ENCODE peak calls at places on chromosomes 5 and 9, in four cellular contexts. One of them, this sample, is unnamed. For H3K4me1, the result is how much of the 10 kb centered on the place peaks cover.

GRCh38 chr5:59856324-59856723 is 37.2 kb downstream of the PDE4D start:
- DNase-seq in IMR-90: no peak
- DNase-seq in fibroblast of lung: no peak
- DNase-seq in PC-3: no peak
- DNase-seq in this sample: no peak

GRCh38 chr9:114446036-114446435 is 58.3 kb upstream of the AKNA start:
- DNase-seq in IMR-90: peak
- DNase-seq in fibroblast of lung: peak
- DNase-seq in PC-3: peak
- DNase-seq in this sample: peak

GRCh38 chr9:121912812-121913627 is 180.1 kb downstream of the TTLL11 start:
- DNase-seq in IMR-90: peak
- DNase-seq in fibroblast of lung: no peak
- DNase-seq in PC-3: no peak
- DNase-seq in this sample: peak

GRCh38 chr5:88889165-88890069 is 6.4 kb upstream of the MEF2C start:
- DNase-seq in IMR-90: peak
- DNase-seq in fibroblast of lung: peak
- DNase-seq in PC-3: peak
- DNase-seq in this sample: peak

GRCh38 chr9:133935328-133936040 is 56.6 kb downstream of the VAV2 start:
- DNase-seq in IMR-90: peak
- DNase-seq in fibroblast of lung: peak
- DNase-seq in PC-3: no peak
- DNase-seq in this sample: peak

GRCh38 chr5:174409971-174410370 is 314.4 kb upstream of the MSX2 start:
- DNase-seq in IMR-90: no peak
- DNase-seq in fibroblast of lung: no peak
- DNase-seq in PC-3: no peak
- DNase-seq in this sample: no peak

GRCh38 chr5:19987594-19988345 is at the start of gene CDH18:
- DNase-seq in IMR-90: peak
- DNase-seq in fibroblast of lung: peak
- DNase-seq in PC-3: peak
- DNase-seq in this sample: peak

GRCh38 chr5:160620401-160620800 is 198.7 kb downstream of the PTTG1 start:
- DNase-seq in IMR-90: no peak
- DNase-seq in fibroblast of lung: no peak
- DNase-seq in PC-3: no peak
- DNase-seq in this sample: no peak

GRCh38 chr5:43195670-43196265 is 3.7 kb downstream of the NIM1K start:
- DNase-seq in IMR-90: no peak
- DNase-seq in fibroblast of lung: no peak
- DNase-seq in PC-3: no peak
- DNase-seq in this sample: no peak

GRCh38 chr5:71986101-71986500 is 121.2 kb upstream of the MAP1B start:
- DNase-seq in IMR-90: no peak
- DNase-seq in fibroblast of lung: no peak
- DNase-seq in PC-3: no peak
- DNase-seq in this sample: no peak

GRCh38 chr5:71982717-71983395 is 124.4 kb upstream of the MAP1B start:
- DNase-seq in IMR-90: no peak
- DNase-seq in fibroblast of lung: no peak
- DNase-seq in PC-3: no peak
- DNase-seq in this sample: no peak

GRCh38 chr5:71988808-71989207 is 118.5 kb upstream of the MAP1B start:
- DNase-seq in IMR-90: no peak
- DNase-seq in fibroblast of lung: no peak
- DNase-seq in PC-3: no peak
- DNase-seq in this sample: no peak
- H2AFZ ChIP-seq in IMR-90: no peak
- H2AFZ ChIP-seq in fibroblast of lung: no peak
- H2AFZ ChIP-seq in PC-3: no peak
- H2AFZ ChIP-seq in this sample: no peak

GRCh38 chr5:178377583-178378270 is 145.1 kb upstream of the PHYKPL start:
- DNase-seq in IMR-90: no peak
- DNase-seq in fibroblast of lung: no peak
- DNase-seq in PC-3: no peak
- DNase-seq in this sample: no peak
- H3K4me3 ChIP-seq in IMR-90: no peak
- H3K4me3 ChIP-seq in fibroblast of lung: no peak
- H3K4me3 ChIP-seq in PC-3: no peak
- H3K4me3 ChIP-seq in this sample: no peak

GRCh38 chr9:18689881-18690280 is 215.9 kb downstream of the ADAMTSL1 start:
- DNase-seq in IMR-90: peak
- DNase-seq in fibroblast of lung: no peak
- DNase-seq in PC-3: no peak
- DNase-seq in this sample: no peak
- H3K4me1 ChIP-seq in IMR-90: under half
- H3K4me1 ChIP-seq in fibroblast of lung: under half
- H3K4me1 ChIP-seq in PC-3: under half
- H3K4me1 ChIP-seq in this sample: under half

GRCh38 chr9:78089111-78089510 is 57.5 kb upstream of the GNAQ start:
- DNase-seq in IMR-90: no peak
- DNase-seq in fibroblast of lung: no peak
- DNase-seq in PC-3: no peak
- DNase-seq in this sample: no peak
- H2AFZ ChIP-seq in IMR-90: no peak
- H2AFZ ChIP-seq in fibroblast of lung: no peak
- H2AFZ ChIP-seq in PC-3: no peak
- H2AFZ ChIP-seq in this sample: no peak

GRCh38 chr5:170499621-170500020 is 4.2 kb upstream of the KCNIP1 start:
- DNase-seq in IMR-90: no peak
- DNase-seq in fibroblast of lung: no peak
- DNase-seq in PC-3: no peak
- DNase-seq in this sample: no peak

GRCh38 chr5:170497311-170498038 is 6.3 kb upstream of the KCNIP1 start:
- DNase-seq in IMR-90: peak
- DNase-seq in fibroblast of lung: no peak
- DNase-seq in PC-3: no peak
- DNase-seq in this sample: peak

GRCh38 chr5:170496629-170497028 is 7.2 kb upstream of the KCNIP1 start:
- DNase-seq in IMR-90: no peak
- DNase-seq in fibroblast of lung: no peak
- DNase-seq in PC-3: no peak
- DNase-seq in this sample: no peak

GRCh38 chr5:170501361-170501760 is 2.5 kb upstream of the KCNIP1 start:
- DNase-seq in IMR-90: no peak
- DNase-seq in fibroblast of lung: no peak
- DNase-seq in PC-3: no peak
- DNase-seq in this sample: no peak

DNA sequence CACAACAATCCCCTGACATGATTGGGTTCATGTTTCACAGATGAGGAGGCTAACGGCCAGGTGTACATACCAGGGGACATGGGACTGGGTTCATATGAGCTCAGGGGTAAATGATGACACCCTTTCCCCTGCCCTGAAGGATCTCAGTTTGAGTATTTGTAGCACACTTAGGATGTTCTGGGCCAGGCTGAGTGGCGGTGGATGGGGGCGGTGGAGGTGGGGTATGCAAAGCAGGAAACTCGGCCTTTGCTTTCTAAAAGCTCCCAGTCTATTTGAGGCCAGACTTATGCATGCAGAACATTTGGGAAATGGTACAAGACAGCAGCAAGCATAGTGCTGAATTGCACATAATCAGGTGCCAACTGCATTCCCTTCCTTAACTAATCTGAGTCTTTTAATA is 5.0 kb upstream of the KCNIP1 start:
- DNase-seq in IMR-90: no peak
- DNase-seq in fibroblast of lung: no peak
- DNase-seq in PC-3: no peak
- DNase-seq in this sample: no peak
- H3K4me3 ChIP-seq in IMR-90: no peak
- H3K4me3 ChIP-seq in fibroblast of lung: no peak
- H3K4me3 ChIP-seq in PC-3: no peak
- H3K4me3 ChIP-seq in this sample: no peak

DNA sequence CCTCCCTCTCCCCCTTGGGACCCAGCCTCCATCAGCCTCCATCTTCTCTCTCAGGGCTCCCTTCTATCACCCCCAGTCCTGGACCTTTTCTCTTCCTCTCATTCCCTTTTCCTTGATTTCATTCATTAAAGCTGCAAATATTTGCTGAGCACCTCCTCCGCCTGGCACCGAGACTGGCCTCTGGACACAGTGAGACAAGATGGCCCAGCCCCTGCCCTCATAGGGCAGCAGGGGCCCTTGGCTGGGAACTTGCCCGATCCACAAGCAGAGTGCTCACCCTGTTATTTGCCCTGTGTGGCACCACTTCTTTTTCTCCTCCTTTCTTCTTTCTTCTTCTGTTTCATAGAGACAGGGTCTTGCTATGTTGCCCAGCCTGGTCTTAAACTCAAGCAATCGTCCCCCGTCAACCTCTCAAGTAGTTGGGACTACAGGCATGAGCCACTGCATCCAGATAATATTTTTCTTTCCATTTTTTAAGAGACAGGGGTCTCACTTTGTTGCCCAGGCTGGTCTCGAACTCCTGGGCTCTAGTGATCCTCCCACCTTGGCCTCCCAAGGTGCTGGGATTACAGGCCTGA is 47.2 kb upstream of the IER5L start:
- DNase-seq in IMR-90: no peak
- DNase-seq in fibroblast of lung: no peak
- DNase-seq in PC-3: no peak
- DNase-seq in this sample: no peak
- H3K4me1 ChIP-seq in IMR-90: under half
- H3K4me1 ChIP-seq in fibroblast of lung: under half
- H3K4me1 ChIP-seq in PC-3: under half
- H3K4me1 ChIP-seq in this sample: under half

GRCh38 chr5:173328896-173329369 is 719 bp upstream of the STC2 start:
- DNase-seq in IMR-90: peak
- DNase-seq in fibroblast of lung: peak
- DNase-seq in PC-3: peak
- DNase-seq in this sample: peak

GRCh38 chr5:173327948-173328895 is at the start of gene STC2:
- DNase-seq in IMR-90: peak
- DNase-seq in fibroblast of lung: peak
- DNase-seq in PC-3: peak
- DNase-seq in this sample: peak

GRCh38 chr5:173330151-173330855 is 2.1 kb upstream of the STC2 start:
- DNase-seq in IMR-90: no peak
- DNase-seq in fibroblast of lung: no peak
- DNase-seq in PC-3: peak
- DNase-seq in this sample: no peak

GRCh38 chr5:173330856-173331206 is 2.6 kb upstream of the STC2 start:
- DNase-seq in IMR-90: no peak
- DNase-seq in fibroblast of lung: no peak
- DNase-seq in PC-3: no peak
- DNase-seq in this sample: no peak

GRCh38 chr5:173329370-173330150 is 1.3 kb upstream of the STC2 start:
- DNase-seq in IMR-90: no peak
- DNase-seq in fibroblast of lung: no peak
- DNase-seq in PC-3: peak
- DNase-seq in this sample: no peak
- H2AFZ ChIP-seq in IMR-90: peak
- H2AFZ ChIP-seq in fibroblast of lung: no peak
- H2AFZ ChIP-seq in PC-3: peak
- H2AFZ ChIP-seq in this sample: peak

This sample was measured in astrocyte.